ENCODE peak calls at places on chromosomes 11 and 22, in six cellular contexts. T, R, I, M, K and X are unnamed samples.

GRCh38 chr11:59172345-59173079 is 580 bp downstream of the DTX4 start:
- DNase-seq in T (no peak), R (peak), I (peak), M (peak), K (no peak), X (peak)

GRCh38 chr11:58316142-58316541 is 42.7 kb downstream of the OR5B17 start:
- DNase-seq in T (no peak), R (no peak), I (no peak), M (no peak), K (peak), X (no peak)

GRCh38 chr11:2523821-2524391 is 79.1 kb downstream of the KCNQ1 start:
- DNase-seq in T (peak), R (peak), I (no peak), M (peak), K (no peak), X (no peak)

GRCh38 chr11:34075178-34075820 is 23.8 kb downstream of the CAPRIN1 start:
- DNase-seq in T (no peak), R (no peak), I (no peak), M (no peak), K (peak), X (peak)

GRCh38 chr11:69419662-69420061 is 61.8 kb upstream of the LINC01488 start:
- DNase-seq in T (no peak), R (no peak), I (no peak), M (no peak), K (no peak), X (no peak)

GRCh38 chr11:122691751-122692150 is 36.2 kb downstream of the UBASH3B start:
- DNase-seq in T (no peak), R (no peak), I (no peak), M (no peak), K (no peak), X (no peak)

GRCh38 chr11:71329731-71330130 is 77.4 kb upstream of the SHANK2 start:
- DNase-seq in T (no peak), R (no peak), I (no peak), M (no peak), K (no peak), X (no peak)

GRCh38 chr11:135075740-135076139 is 663.7 kb upstream of the B3GAT1 start:
- DNase-seq in T (peak), R (no peak), I (peak), M (no peak), K (peak), X (peak)

GRCh38 chr11:106398396-106399074 is 321.1 kb downstream of the AASDHPPT start:
- DNase-seq in T (no peak), R (no peak), I (no peak), M (no peak), K (peak), X (no peak)

GRCh38 chr11:128462802-128463385 is 124.5 kb downstream of the ETS1 start:
- DNase-seq in T (no peak), R (no peak), I (no peak), M (no peak), K (no peak), X (no peak)
- TF ChIP-seq CTCF in T (no peak), R (no peak), I (no peak), M (no peak), K (no peak), X (no peak)

GRCh38 chr22:46389081-46389480 is 53.6 kb downstream of the TRMU start:
- DNase-seq in T (no peak), R (peak), I (no peak), M (no peak), K (no peak), X (no peak)

GRCh38 chr22:46387748-46388147 is 52.2 kb downstream of the TRMU start:
- DNase-seq in T (no peak), R (peak), I (no peak), M (no peak), K (no peak), X (no peak)

GRCh38 chr22:46388647-46389046 is 53.1 kb downstream of the TRMU start:
- DNase-seq in T (no peak), R (peak), I (no peak), M (no peak), K (no peak), X (no peak)

GRCh38 chr22:46382524-46382923 is 47.0 kb downstream of the TRMU start:
- DNase-seq in T (no peak), R (peak), I (no peak), M (no peak), K (no peak), X (no peak)

GRCh38 chr22:46386312-46386711 is 50.8 kb downstream of the TRMU start:
- DNase-seq in T (no peak), R (peak), I (no peak), M (no peak), K (no peak), X (no peak)
- TF ChIP-seq CTCF in T (no peak), R (no peak), I (no peak), M (no peak), K (no peak), X (peak)

GRCh38 chr11:76680517-76681425 is 10.2 kb upstream of the LRRC32 start:
- DNase-seq in T (peak), R (peak), I (peak), M (peak), K (peak), X (peak)
- TF ChIP-seq CTCF in T (peak), R (peak), I (peak), M (peak), K (peak), X (peak)

GRCh38 chr11:65779919-65780769 is 632 bp downstream of the AP5B1 start:
- DNase-seq in T (peak), R (peak), I (peak), M (peak), K (peak), X (peak)

GRCh38 chr11:65781962-65782815 is 1.4 kb upstream of the AP5B1 start:
- DNase-seq in T (no peak), R (no peak), I (no peak), M (no peak), K (no peak), X (no peak)

GRCh38 chr11:65782816-65783228 is 2.0 kb upstream of the AP5B1 start:
- DNase-seq in T (no peak), R (no peak), I (no peak), M (no peak), K (no peak), X (no peak)

GRCh38 chr11:65780770-65781151 is at the start of gene AP5B1:
- DNase-seq in T (peak), R (peak), I (peak), M (peak), K (peak), X (peak)

GRCh38 chr11:65781152-65781961 is 581 bp upstream of the AP5B1 start:
- DNase-seq in T (no peak), R (peak), I (peak), M (no peak), K (no peak), X (peak)
- TF ChIP-seq CTCF in T (peak), R (peak), I (no peak), M (no peak), K (peak), X (no peak)

GRCh38 chr11:46247090-46247489 is 30.4 kb upstream of the CREB3L1 start:
- DNase-seq in T (no peak), R (no peak), I (no peak), M (no peak), K (no peak), X (no peak)

GRCh38 chr11:46247664-46248063 is 29.8 kb upstream of the CREB3L1 start:
- DNase-seq in T (no peak), R (no peak), I (peak), M (peak), K (peak), X (peak)

GRCh38 chr11:46249103-46249942 is 28.1 kb upstream of the CREB3L1 start:
- DNase-seq in T (no peak), R (no peak), I (no peak), M (no peak), K (peak), X (no peak)

GRCh38 chr11:46250071-46251052 is 27.1 kb upstream of the CREB3L1 start:
- DNase-seq in T (no peak), R (no peak), I (no peak), M (no peak), K (peak), X (no peak)

DNA sequence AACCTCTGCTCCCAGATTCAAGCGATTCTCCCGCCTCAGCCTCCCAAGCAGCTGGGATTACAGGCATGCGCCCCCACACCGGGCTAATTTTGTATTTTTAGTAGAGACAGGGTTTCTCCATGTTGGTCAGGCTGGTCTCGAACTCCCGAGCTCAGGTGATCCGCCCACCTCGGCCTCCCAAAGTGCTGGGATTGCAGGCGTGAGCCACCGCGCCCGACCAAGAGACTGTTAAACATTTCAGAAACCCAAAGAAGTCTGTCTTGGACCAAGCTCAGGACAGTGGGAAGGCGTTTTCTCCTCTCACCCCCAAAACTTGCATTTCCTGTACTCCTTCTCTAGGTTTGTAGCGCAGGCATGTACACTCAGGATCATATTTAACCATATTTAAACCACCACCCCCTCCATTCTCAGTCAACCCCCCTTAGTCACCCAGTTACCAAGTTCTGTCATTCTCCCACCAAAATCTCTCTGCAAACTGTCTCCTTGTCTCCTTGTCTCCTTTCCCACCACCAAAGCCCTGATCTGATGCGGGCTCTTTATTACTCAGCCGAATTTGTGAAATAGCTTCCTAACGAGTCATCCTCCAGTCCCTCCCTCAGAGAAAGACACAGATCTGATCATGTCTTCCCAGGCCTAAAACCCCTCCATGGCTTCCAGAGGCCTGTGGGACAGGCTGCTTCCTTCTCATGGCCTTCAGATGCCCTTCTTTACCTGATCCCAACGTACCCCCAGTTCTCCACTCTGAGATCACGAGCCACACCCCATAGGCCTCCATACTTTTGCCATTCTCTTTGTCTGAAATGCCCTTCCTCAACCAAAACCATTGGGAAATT is 29.0 kb upstream of the CREB3L1 start:
- DNase-seq in T (no peak), R (no peak), I (no peak), M (no peak), K (peak), X (no peak)
- TF ChIP-seq CTCF in T (no peak), R (no peak), I (no peak), M (no peak), K (no peak), X (no peak)

DNA sequence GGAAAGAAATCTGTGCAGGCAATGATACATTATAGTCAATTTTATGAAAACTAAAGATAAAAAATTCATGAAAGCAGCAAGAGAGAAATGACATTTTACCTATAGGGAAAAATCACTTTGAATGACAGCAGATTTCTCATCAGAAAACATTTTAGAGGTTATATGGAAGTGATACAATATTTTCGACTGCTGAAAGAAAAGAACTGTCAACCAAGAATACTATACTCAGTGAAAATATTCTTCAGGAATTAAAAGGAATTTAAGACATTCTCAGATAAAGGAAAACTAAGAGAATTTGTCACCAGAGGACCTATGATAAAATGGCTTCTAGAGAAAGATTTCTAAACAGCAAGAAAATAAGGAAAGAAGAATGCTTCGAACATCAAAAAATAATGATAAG is 820.8 kb downstream of the DLG2 start:
- DNase-seq in T (no peak), R (no peak), I (no peak), M (no peak), K (no peak), X (no peak)
- TF ChIP-seq CTCF in T (no peak), R (no peak), I (no peak), M (no peak), K (no peak), X (no peak)

GRCh38 chr11:35799655-35800054 is 137.1 kb downstream of the TRIM44 start:
- DNase-seq in T (no peak), R (no peak), I (no peak), M (no peak), K (no peak), X (no peak)
- TF ChIP-seq CTCF in T (no peak), R (no peak), I (no peak), M (no peak), K (no peak), X (no peak)

DNA sequence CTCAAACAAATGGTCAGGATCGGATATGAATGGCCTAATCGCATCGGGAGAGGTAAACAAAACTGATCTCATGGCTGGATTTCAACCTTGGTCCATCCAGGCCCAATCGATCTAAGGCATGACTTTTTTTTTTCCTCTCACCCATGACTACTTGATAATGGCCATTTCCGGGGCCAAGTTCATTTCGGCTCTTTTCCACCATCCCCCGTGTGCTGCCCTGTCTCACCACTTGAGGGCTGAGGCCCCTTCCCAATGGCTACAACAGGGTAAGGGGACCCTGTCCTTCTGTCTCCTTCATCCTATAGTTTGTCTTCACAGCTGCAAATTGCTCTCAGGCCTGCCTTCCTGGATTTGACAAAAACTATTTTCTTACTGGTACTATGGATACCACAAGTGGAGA is 26.7 kb downstream of the GRAP2 start:
- DNase-seq in T (no peak), R (no peak), I (no peak), M (no peak), K (no peak), X (no peak)
- TF ChIP-seq CTCF in T (no peak), R (no peak), I (no peak), M (peak), K (no peak), X (peak)

GRCh38 chr11:11876458-11876857 is 34.7 kb downstream of the USP47 start:
- DNase-seq in T (no peak), R (no peak), I (no peak), M (no peak), K (no peak), X (peak)
- TF ChIP-seq CTCF in T (no peak), R (no peak), I (no peak), M (no peak), K (no peak), X (no peak)